ENCODE peak calls at places on chromosomes 7 and 10, in seven cellular contexts. J is IMR-90, R is HL-60, V is GM06990, G is brain microvascular endothelial cell, Y is fibroblast of lung, Q is psoas muscle. S is an unnamed sample.

GRCh38 chr10:121594623-121595320 is 3.5 kb downstream of the FGFR2 start:
- DNase-seq in J (no peak), R (no peak), V (no peak), G (no peak), Y (peak), Q (no peak), S (no peak)

GRCh38 chr7:54663186-54663585 is 95.8 kb downstream of the SEC61G start:
- DNase-seq in J (no peak), R (no peak), V (no peak), G (no peak), Y (no peak), Q (no peak), S (no peak)

GRCh38 chr10:62866451-62866850 is 50.3 kb upstream of the EGR2 start:
- DNase-seq in J (no peak), R (no peak), V (no peak), G (no peak), Y (peak), Q (no peak), S (peak)

GRCh38 chr7:43586251-43586900 is 3.5 kb downstream of the STK17A start:
- DNase-seq in J (peak), R (no peak), V (peak), G (no peak), Y (peak), Q (no peak), S (no peak)

GRCh38 chr7:100483101-100483727 is 513 bp upstream of the NYAP1 start:
- DNase-seq in J (peak), R (no peak), V (peak), G (peak), Y (no peak), Q (peak), S (no peak)

GRCh38 chr10:79179404-79180309 is 110.9 kb downstream of the ZMIZ1 start:
- DNase-seq in J (no peak), R (no peak), V (no peak), G (no peak), Y (peak), Q (no peak), S (no peak)

GRCh38 chr7:65462148-65462716 is 88.6 kb downstream of the ZNF92 start:
- DNase-seq in J (no peak), R (no peak), V (no peak), G (no peak), Y (no peak), Q (no peak), S (no peak)

GRCh38 chr7:21568762-21569161 is 25.9 kb downstream of the DNAH11 start:
- DNase-seq in J (no peak), R (no peak), V (no peak), G (no peak), Y (no peak), Q (no peak), S (no peak)

GRCh38 chr7:82559203-82559805 is 115.7 kb upstream of the CACNA2D1 start:
- DNase-seq in J (no peak), R (no peak), V (peak), G (no peak), Y (peak), Q (no peak), S (no peak)

GRCh38 chr10:85651507-85651902 is 715.1 kb downstream of the GRID1 start:
- DNase-seq in J (no peak), R (no peak), V (no peak), G (peak), Y (no peak), Q (peak), S (no peak)

GRCh38 chr7:19248681-19249080 is 103.5 kb upstream of the FERD3L start:
- DNase-seq in J (peak), R (no peak), V (no peak), G (peak), Y (peak), Q (no peak), S (no peak)

GRCh38 chr7:55526770-55527169 is 45.5 kb downstream of the VOPP1 start:
- DNase-seq in J (no peak), R (no peak), V (peak), G (no peak), Y (no peak), Q (no peak), S (no peak)

GRCh38 chr10:113159563-113159962 is 209.5 kb downstream of the TCF7L2 start:
- DNase-seq in J (no peak), R (no peak), V (no peak), G (no peak), Y (no peak), Q (no peak), S (no peak)

GRCh38 chr10:131210181-131210580 is 101.3 kb downstream of the TCERG1L start:
- DNase-seq in J (no peak), R (no peak), V (no peak), G (no peak), Y (no peak), Q (no peak), S (no peak)

DNA sequence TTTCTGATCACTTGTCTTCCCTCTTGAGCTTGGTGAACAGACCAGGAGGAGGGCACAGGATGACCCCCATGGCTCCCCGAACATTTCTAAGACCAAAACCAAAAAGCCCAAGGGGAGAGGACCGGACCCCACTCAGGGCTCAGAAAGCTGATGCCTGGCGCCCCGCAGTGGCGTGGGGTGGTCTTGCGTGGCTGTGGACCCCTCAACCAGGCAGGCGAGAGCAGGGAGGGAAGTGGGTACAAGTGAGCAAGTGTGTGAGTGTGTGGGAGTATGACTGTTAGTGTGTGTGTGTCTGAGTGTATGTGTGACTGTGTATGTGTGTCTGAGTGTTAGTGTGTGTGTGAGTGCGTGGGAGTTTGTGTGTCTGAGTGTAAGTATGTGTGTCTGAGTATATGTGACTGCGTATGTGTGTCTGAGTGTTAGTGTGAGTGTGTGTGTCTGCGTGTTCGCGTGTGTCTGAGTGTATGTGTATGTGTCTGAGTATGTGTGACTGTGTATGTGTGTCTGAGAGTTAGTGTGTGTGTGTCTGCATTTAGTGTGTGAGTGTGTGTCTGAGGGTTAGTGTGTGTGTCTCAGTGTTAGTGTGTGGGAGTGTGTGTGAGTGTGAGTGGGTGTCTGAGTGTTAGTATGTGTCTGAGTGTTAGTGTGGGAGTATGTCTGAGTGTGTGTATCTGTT is 34.0 kb upstream of the INSIG1 start:
- DNase-seq in J (no peak), R (no peak), V (no peak), G (no peak), Y (no peak), Q (no peak), S (no peak)
- TF ChIP-seq CTCF in J (no peak), R (no peak), V (no peak), G (peak), Y (peak), Q (no peak), S (peak)

GRCh38 chr7:151491859-151492258 is 27.8 kb downstream of the RHEB start:
- DNase-seq in J (peak), R (no peak), V (no peak), G (peak), Y (peak), Q (no peak), S (peak)

GRCh38 chr7:151497306-151497871 is 22.3 kb downstream of the RHEB start:
- DNase-seq in J (no peak), R (no peak), V (no peak), G (no peak), Y (no peak), Q (no peak), S (no peak)

GRCh38 chr7:151495360-151495759 is 24.3 kb downstream of the RHEB start:
- DNase-seq in J (no peak), R (no peak), V (no peak), G (no peak), Y (no peak), Q (no peak), S (no peak)

GRCh38 chr7:151493083-151493482 is 26.6 kb downstream of the RHEB start:
- DNase-seq in J (no peak), R (no peak), V (no peak), G (no peak), Y (no peak), Q (no peak), S (no peak)

GRCh38 chr7:151494569-151495284 is 25.0 kb downstream of the RHEB start:
- DNase-seq in J (no peak), R (no peak), V (no peak), G (no peak), Y (peak), Q (no peak), S (no peak)
- H3K4me3 ChIP-seq in J (no peak), R (no peak), V (no peak), G (no peak), Y (no peak), Q (no peak), S (no peak)

DNA sequence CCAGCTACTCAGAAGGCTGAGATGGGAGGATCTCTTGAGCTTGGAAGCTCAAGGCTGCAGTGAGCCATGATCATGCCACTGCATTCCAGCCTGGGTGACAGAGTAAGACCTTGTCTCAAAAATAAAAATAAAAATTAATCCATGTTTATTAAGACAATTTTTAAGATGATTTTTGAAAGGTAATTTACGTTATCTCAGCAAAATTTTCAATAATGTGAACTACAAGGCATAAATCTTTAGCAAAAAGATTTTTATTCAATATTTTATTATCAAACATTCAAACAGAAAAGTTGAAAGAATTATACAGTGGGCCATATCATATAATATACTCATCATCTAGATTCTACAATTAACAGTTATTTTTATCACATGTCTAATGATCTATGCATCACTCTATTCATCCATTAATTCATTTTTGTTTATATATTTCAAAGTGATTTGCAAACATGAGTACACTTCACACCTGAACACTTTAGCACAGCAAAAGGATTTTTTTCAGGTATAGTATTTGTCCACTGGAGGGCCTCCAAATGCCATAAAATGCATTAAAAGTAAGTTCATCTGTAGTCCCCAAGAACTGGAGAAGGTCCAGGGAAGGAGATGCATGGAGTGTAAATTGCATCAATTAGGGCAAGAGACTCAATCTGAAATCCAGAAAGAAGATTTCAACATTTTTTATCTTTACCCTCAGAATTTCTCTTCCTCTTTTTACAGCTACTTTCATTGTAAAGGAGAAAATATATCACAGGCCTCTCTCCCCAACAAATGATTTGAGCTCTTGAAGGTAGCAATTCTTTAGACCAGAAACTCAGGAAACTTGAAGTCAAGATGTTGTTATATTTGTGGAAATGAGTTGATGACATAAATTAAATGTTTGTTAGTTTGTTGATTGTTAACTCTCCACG is 38.6 kb upstream of the RSBN1L start:
- DNase-seq in J (peak), R (peak), V (peak), G (no peak), Y (peak), Q (no peak), S (no peak)
- TF ChIP-seq CTCF in J (peak), R (no peak), V (peak), G (peak), Y (peak), Q (peak), S (peak)

DNA sequence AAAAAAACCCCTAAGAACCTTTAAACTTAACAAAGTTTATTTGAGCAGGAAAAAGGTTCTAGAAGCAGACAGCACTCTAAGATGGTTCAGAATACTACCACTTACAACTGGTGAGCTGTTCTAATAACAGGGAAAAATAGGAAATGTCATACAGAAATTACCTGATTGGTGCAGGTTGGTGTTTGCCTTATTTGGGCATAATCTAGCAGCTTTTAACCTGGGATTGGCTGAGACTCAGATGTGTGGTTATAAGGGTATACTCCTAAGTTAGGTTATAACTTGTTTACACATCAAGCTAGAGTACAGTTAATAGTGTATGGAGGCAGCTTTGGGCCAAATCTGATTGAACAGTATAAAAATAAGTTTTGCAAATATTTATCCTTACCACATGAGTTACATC is 59.8 kb downstream of the MAPK8 start:
- DNase-seq in J (peak), R (no peak), V (no peak), G (no peak), Y (no peak), Q (no peak), S (no peak)
- H3K4me3 ChIP-seq in J (no peak), R (no peak), V (no peak), G (no peak), Y (no peak), Q (no peak), S (no peak)

DNA sequence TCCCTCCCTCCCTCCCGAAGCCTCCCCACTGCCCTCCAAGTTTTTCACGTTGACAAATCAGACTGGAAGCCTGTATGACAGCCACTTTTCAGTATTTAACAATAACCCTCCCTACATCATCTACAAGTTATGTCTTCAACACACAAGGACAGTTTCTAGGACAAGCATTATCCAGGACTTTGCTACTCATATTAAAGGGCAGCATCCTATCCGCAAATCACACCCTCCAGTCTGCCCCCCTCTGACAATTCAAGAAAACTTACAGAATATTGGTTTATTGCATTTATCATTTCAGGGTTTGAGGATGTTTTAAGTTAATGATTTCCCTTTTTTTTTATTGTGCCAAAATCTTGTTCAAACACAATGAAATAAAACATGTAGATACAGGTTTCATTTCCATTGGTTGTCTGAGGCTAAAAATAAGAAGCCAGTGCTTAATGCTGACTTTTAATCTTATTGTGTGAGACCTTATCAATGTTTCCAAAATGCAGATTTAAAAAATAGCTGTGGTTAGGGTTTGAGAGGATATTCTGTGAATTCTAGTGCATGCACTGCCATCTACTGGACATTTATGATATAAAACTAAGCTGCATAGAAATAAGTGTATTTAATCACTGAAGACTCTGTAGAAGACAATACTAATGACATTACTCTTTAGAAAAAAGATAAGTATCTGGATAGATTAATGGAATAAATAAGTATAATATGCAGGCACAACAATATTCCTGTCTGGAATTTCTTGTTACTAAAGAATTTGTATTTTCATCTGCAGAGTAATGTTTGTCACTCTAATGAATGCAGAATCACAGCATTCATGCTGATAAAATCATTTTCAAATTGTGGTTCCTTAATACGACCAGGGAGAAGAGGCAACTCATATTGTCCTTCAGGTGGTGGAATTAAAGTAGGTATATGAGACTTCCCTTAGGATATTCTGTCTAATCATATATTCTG is 64.1 kb downstream of the CAV1 start:
- DNase-seq in J (peak), R (no peak), V (peak), G (peak), Y (peak), Q (no peak), S (no peak)
- TF ChIP-seq CTCF in J (peak), R (no peak), V (peak), G (peak), Y (peak), Q (peak), S (peak)

GRCh38 chr10:25867321-25867720 is 66.7 kb upstream of the MYO3A start:
- DNase-seq in J (no peak), R (no peak), V (no peak), G (no peak), Y (peak), Q (no peak), S (peak)

GRCh38 chr10:25865267-25865666 is 68.8 kb upstream of the MYO3A start:
- DNase-seq in J (no peak), R (no peak), V (no peak), G (no peak), Y (no peak), Q (no peak), S (peak)

GRCh38 chr10:25869067-25869591 is 64.9 kb upstream of the MYO3A start:
- DNase-seq in J (no peak), R (no peak), V (no peak), G (no peak), Y (no peak), Q (no peak), S (no peak)

GRCh38 chr10:25869609-25870008 is 64.4 kb upstream of the MYO3A start:
- DNase-seq in J (no peak), R (no peak), V (no peak), G (no peak), Y (no peak), Q (no peak), S (no peak)
- H3K4me3 ChIP-seq in J (no peak), R (no peak), V (no peak), G (no peak), Y (no peak), Q (no peak), S (no peak)

GRCh38 chr7:362416-363096 is 72.6 kb downstream of the FOXL3 start:
- DNase-seq in J (peak), R (peak), V (no peak), G (no peak), Y (no peak), Q (peak), S (no peak)
- TF ChIP-seq CTCF in J (no peak), R (no peak), V (no peak), G (no peak), Y (no peak), Q (no peak), S (no peak)

S was measured in retinal pigment epithelial cell.